ENCODE peak calls at places on chromosome 11, in four cellular contexts. One of them, this sample, is unnamed. For H3K27me3, the result is how much of the 10 kb centered on the place peaks cover.

GRCh38 chr11:47007579-47007978 is 71.0 kb downstream of the CSTPP1 start:
- DNase-seq in thoracic aorta: no peak
- DNase-seq in PC-9: no peak
- DNase-seq in tibial nerve: no peak
- DNase-seq in this sample: no peak

GRCh38 chr11:118791961-118792578 is 1.1 kb upstream of the DDX6 start:
- DNase-seq in thoracic aorta: no peak
- DNase-seq in PC-9: no peak
- DNase-seq in tibial nerve: no peak
- DNase-seq in this sample: peak

GRCh38 chr11:70244698-70245097 is 25.8 kb upstream of the PPFIA1 start:
- DNase-seq in thoracic aorta: no peak
- DNase-seq in PC-9: peak
- DNase-seq in tibial nerve: no peak
- DNase-seq in this sample: no peak

GRCh38 chr11:120516461-120517389 is 5.2 kb downstream of the GRIK4 start:
- DNase-seq in thoracic aorta: no peak
- DNase-seq in PC-9: no peak
- DNase-seq in tibial nerve: no peak
- DNase-seq in this sample: no peak

GRCh38 chr11:61922539-61922938 is 5.2 kb upstream of the RAB3IL1 start:
- DNase-seq in thoracic aorta: no peak
- DNase-seq in PC-9: no peak
- DNase-seq in tibial nerve: peak
- DNase-seq in this sample: no peak

GRCh38 chr11:111520565-111520964 is 6.0 kb downstream of the HOATZ start:
- DNase-seq in thoracic aorta: no peak
- DNase-seq in PC-9: no peak
- DNase-seq in tibial nerve: no peak
- DNase-seq in this sample: no peak

GRCh38 chr11:57475671-57476222 is 15.4 kb downstream of the RTN4RL2 start:
- DNase-seq in thoracic aorta: no peak
- DNase-seq in PC-9: no peak
- DNase-seq in tibial nerve: no peak
- DNase-seq in this sample: no peak

GRCh38 chr11:72257551-72257950 is 13.6 kb upstream of the PHOX2A start:
- DNase-seq in thoracic aorta: no peak
- DNase-seq in PC-9: no peak
- DNase-seq in tibial nerve: no peak
- DNase-seq in this sample: no peak

DNA sequence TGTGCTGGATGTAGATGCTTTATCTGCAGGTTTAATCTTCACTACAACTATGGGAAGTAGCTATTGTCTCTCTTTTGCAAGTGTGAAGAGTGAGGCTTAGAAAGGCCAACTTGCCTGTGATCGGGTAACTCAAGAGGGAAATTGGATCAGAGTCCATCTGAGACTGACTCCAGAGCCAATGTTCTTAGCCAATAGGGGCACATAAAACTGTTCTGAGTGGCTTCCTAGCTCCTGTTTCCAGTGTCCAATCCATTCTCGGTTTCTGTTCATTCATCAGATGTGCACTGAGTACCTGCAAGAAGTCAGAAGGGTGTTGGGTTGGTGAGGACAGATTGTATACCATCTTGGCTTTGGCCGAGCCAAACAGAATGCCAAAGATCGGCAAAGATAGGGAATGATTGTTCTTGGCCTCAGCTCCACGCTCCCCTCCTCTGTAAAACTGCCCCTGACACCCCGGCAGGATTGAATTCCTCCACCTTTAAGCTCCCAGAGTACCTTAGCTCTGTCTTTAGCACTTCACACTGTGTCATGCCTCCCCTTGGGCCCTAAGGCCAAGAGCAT is 100.0 kb downstream of the PTPRJ start:
- DNase-seq in thoracic aorta: no peak
- DNase-seq in PC-9: no peak
- DNase-seq in tibial nerve: no peak
- DNase-seq in this sample: no peak
- H3K27ac ChIP-seq in thoracic aorta: peak
- H3K27ac ChIP-seq in PC-9: no peak
- H3K27ac ChIP-seq in tibial nerve: no peak
- H3K27ac ChIP-seq in this sample: no peak

GRCh38 chr11:8344346-8344745 is 80.7 kb upstream of the LMO1 start:
- DNase-seq in thoracic aorta: no peak
- DNase-seq in PC-9: no peak
- DNase-seq in tibial nerve: no peak
- DNase-seq in this sample: no peak
- H3K27me3 ChIP-seq in thoracic aorta: under half
- H3K27me3 ChIP-seq in PC-9: under half
- H3K27me3 ChIP-seq in tibial nerve: under half
- H3K27me3 ChIP-seq in this sample: under half

DNA sequence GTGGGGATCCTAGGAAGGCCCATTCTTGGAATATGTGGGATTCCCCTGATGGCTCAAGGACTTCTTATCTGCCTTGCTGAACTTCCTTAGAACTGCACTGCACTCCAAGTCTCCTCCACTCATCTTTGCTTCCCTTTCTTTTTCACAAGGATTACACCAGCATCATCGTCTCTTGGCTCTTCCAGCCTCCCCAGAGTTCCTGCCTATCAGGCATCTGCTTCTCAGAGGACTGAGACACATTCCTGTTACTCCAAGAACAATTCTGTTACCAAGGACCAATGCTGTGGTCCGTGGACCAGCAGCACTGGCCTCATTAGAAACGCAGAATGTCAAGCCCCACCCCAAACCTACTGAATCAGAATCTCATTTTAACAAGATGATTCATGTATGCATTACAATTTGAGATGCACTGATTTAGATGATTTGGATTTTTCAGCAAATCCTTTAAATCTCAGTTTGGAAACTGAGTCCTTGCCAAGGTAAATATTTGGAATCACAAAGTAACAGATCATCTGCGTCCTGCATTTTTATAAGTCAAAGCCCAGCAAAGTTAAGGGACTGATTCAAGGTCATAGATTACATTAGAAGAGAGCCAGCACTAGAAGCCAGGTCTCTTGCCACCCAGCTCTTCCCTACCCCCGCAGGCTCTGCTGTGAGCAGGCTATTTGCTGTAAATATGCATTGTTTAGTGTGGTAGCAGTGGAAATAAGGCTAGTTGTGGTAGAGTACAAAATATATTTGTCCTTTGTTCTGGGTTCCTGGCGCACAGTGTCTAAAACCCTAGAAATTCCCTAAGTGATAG is 110.9 kb downstream of the SWAP70 start:
- DNase-seq in thoracic aorta: no peak
- DNase-seq in PC-9: no peak
- DNase-seq in tibial nerve: no peak
- DNase-seq in this sample: no peak
- H3K27ac ChIP-seq in thoracic aorta: peak
- H3K27ac ChIP-seq in PC-9: no peak
- H3K27ac ChIP-seq in tibial nerve: no peak
- H3K27ac ChIP-seq in this sample: no peak

GRCh38 chr11:17718510-17718962 is 835 bp upstream of the MYOD1 start:
- DNase-seq in thoracic aorta: no peak
- DNase-seq in PC-9: no peak
- DNase-seq in tibial nerve: no peak
- DNase-seq in this sample: no peak
- H3K27me3 ChIP-seq in thoracic aorta: under half
- H3K27me3 ChIP-seq in PC-9: half or more
- H3K27me3 ChIP-seq in tibial nerve: half or more
- H3K27me3 ChIP-seq in this sample: half or more

GRCh38 chr11:2459016-2459725 is 14.4 kb downstream of the KCNQ1 start:
- DNase-seq in thoracic aorta: no peak
- DNase-seq in PC-9: no peak
- DNase-seq in tibial nerve: no peak
- DNase-seq in this sample: no peak
- H3K27ac ChIP-seq in thoracic aorta: no peak
- H3K27ac ChIP-seq in PC-9: no peak
- H3K27ac ChIP-seq in tibial nerve: no peak
- H3K27ac ChIP-seq in this sample: no peak

This sample was measured in CD4-positive, alpha-beta T cell.